ENCODE peak calls at places on chromosomes 6 and 20, in four cellular contexts. V is fibroblast of lung, O is uterus, N is endothelial cell of umbilical vein. Z is an unnamed sample.

GRCh38 chr6:135062735-135063134 is 8.1 kb upstream of the HBS1L start:
- DNase-seq in O (no peak), V (no peak), N (no peak), Z (no peak)

GRCh38 chr6:32815115-32815514 is 1.7 kb downstream of the HLA-DOB start:
- DNase-seq in V (peak), O (no peak), N (no peak), Z (no peak)

GRCh38 chr6:74137910-74138309 is 441.9 kb downstream of the CD109 start:
- DNase-seq in N (peak), V (peak), O (no peak), Z (no peak)

GRCh38 chr6:13454286-13455221 is 32.8 kb downstream of the GFOD1 start:
- DNase-seq in N (peak), O (peak), V (peak), Z (peak)

GRCh38 chr6:8789878-8790277 is 354.5 kb upstream of the SLC35B3 start:
- DNase-seq in V (no peak), O (no peak), N (no peak), Z (no peak)

GRCh38 chr6:125747589-125748533 is 1.6 kb upstream of the HEY2 start:
- DNase-seq in O (no peak), N (no peak), V (no peak), Z (no peak)

GRCh38 chr6:166940643-166941068 is 15.7 kb downstream of the RNASET2 start:
- DNase-seq in O (no peak), V (peak), N (no peak), Z (no peak)

GRCh38 chr6:136777651-136778050 is 14.6 kb downstream of the MAP3K5 start:
- DNase-seq in V (no peak), N (no peak), O (no peak), Z (no peak)

GRCh38 chr6:50049829-50050228 is at the start of gene DEFB112:
- DNase-seq in N (no peak), V (no peak), O (no peak), Z (no peak)

GRCh38 chr6:56688521-56688920 is 45.8 kb upstream of the DST start:
- DNase-seq in V (no peak), O (no peak), N (no peak), Z (no peak)

GRCh38 chr20:25402583-25402982 is 4.9 kb upstream of the GINS1 start:
- DNase-seq in N (no peak), O (no peak), V (peak), Z (no peak)

GRCh38 chr6:116564921-116565872 is 6.1 kb upstream of the RWDD1 start:
- DNase-seq in N (peak), O (no peak), V (peak), Z (peak)

GRCh38 chr20:44946266-44946852 is 13.8 kb downstream of the TOMM34 start:
- DNase-seq in N (no peak), O (no peak), V (no peak), Z (no peak)

GRCh38 chr20:15937179-15937578 is 636.1 kb downstream of the KIF16B start:
- DNase-seq in N (no peak), V (no peak), O (no peak), Z (no peak)

GRCh38 chr20:4091332-4092135 is 76.2 kb upstream of the RNF24 start:
- DNase-seq in N (peak), V (peak), O (peak), Z (peak)

GRCh38 chr6:10612161-10612560 is 82.3 kb downstream of the C6orf52 start:
- DNase-seq in O (no peak), N (no peak), V (no peak), Z (no peak)

GRCh38 chr20:33680681-33681080 is 5.5 kb downstream of the E2F1 start:
- DNase-seq in N (no peak), V (peak), O (no peak), Z (no peak)

GRCh38 chr20:33012327-33013189 is 5.1 kb downstream of the BPIFB2 start:
- DNase-seq in O (no peak), N (no peak), V (no peak), Z (no peak)

GRCh38 chr6:5937516-5937915 is 69.2 kb downstream of the NRN1 start:
- DNase-seq in N (no peak), V (no peak), O (no peak), Z (no peak)

GRCh38 chr6:157879873-157880254 is 56.8 kb downstream of the SNX9 start:
- DNase-seq in V (no peak), O (no peak), N (no peak), Z (no peak)

GRCh38 chr6:3251462-3252314 is 7.1 kb upstream of the PSMG4 start:
- DNase-seq in V (peak), O (peak), N (peak), Z (peak)

GRCh38 chr6:28542440-28543293 is 17.0 kb downstream of the GPX5 start:
- DNase-seq in N (peak), O (peak), V (peak), Z (no peak)

GRCh38 chr6:136343700-136344099 is 54.1 kb upstream of the BCLAF1 start:
- DNase-seq in N (no peak), O (no peak), V (no peak), Z (no peak)

GRCh38 chr20:39993737-39994136 is 695.3 kb downstream of the MAFB start:
- DNase-seq in O (no peak), V (no peak), N (no peak), Z (no peak)

GRCh38 chr6:118618676-118619377 is 32.6 kb downstream of the CEP85L start:
- DNase-seq in N (peak), V (peak), O (peak), Z (peak)

GRCh38 chr6:4287811-4288244 is 152.5 kb upstream of the ECI2 start:
- DNase-seq in O (no peak), V (no peak), N (no peak), Z (no peak)

GRCh38 chr6:155755452-155755851 is 299.8 kb upstream of the NOX3 start:
- DNase-seq in V (no peak), N (no peak), O (no peak), Z (no peak)

GRCh38 chr6:90425161-90425641 is 128.6 kb upstream of the BACH2 start:
- DNase-seq in O (no peak), N (no peak), V (no peak), Z (no peak)

GRCh38 chr6:15870354-15871043 is 207.7 kb upstream of the DTNBP1 start:
- DNase-seq in N (peak), O (no peak), V (no peak), Z (no peak)

GRCh38 chr6:73369563-73369962 is at the start of gene OOEP:
- DNase-seq in V (no peak), N (no peak), O (no peak), Z (no peak)

GRCh38 chr20:45330476-45330875 is 17.7 kb downstream of the SDC4 start:
- DNase-seq in O (no peak), V (no peak), N (no peak), Z (no peak)

GRCh38 chr6:156589281-156589680 is 187.9 kb upstream of the ARID1B start:
- DNase-seq in O (no peak), N (no peak), V (peak), Z (no peak)

GRCh38 chr6:138318741-138319375 is 58.8 kb upstream of the SMIM28 start:
- DNase-seq in O (no peak), N (no peak), V (no peak), Z (no peak)

GRCh38 chr20:45104786-45105185 is 3.9 kb upstream of the KCNS1 start:
- DNase-seq in V (peak), N (peak), O (no peak), Z (no peak)

GRCh38 chr6:133214267-133214666 is 26.9 kb upstream of the EYA4 start:
- DNase-seq in N (no peak), V (no peak), O (no peak), Z (no peak)

GRCh38 chr6:32047084-32047478 is 8.9 kb downstream of the CYP21A2 start:
- DNase-seq in V (peak), N (peak), O (peak), Z (no peak)

GRCh38 chr6:4358414-4359107 is 223.2 kb upstream of the ECI2 start:
- DNase-seq in O (peak), V (peak), N (peak), Z (peak)

GRCh38 chr6:70693887-70694286 is 26.2 kb downstream of the SMAP1 start:
- DNase-seq in N (no peak), V (no peak), O (no peak), Z (no peak)

GRCh38 chr6:97136644-97137358 is 146.2 kb downstream of the MMS22L start:
- DNase-seq in O (no peak), N (no peak), V (no peak), Z (no peak)

GRCh38 chr6:3542032-3542640 is 85.3 kb upstream of the SLC22A23 start:
- DNase-seq in N (no peak), O (no peak), V (no peak), Z (no peak)

DNA sequence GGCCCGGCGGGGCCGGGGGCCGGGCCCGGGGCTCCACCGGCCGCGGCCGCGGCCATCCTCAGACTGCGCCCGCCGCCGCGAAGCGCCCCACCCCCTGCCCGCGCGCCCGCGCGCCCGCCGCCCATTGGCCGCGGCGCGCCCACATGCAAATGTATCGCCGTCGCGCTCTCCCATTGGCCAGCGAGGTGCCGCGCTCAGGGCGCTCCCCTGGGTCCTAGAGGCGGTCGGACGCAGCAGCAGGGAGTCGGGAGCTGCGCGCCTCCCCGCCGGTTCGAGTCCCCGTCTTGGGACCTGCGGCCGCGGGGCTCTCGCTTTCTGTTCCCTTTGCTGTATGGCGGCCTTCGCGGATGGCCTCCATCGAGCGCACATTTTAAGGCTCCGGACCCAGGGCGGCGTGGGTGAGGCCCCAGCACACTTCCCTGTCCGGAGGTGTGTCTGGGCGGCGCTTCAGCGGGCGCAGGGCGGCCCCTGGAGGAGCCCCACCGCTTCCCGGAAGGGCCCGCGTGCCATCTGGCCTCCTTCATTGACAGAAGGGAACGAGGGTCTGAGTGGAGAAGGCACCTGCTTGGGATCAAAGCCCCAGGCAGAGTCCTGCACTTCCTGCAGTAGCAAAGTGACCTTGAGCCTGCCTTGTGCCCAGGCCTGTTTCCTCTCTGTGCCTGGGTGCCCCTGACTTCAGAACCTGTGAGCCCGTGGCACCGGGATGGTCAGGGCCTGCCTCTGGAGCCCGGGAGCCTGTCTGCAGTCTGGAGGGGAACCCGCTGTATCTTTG is at the start of gene CABLES2:
- DNase-seq in N (peak), V (peak), O (peak), Z (peak)
- TF ChIP-seq CTCF in N (no peak), V (no peak), O (peak), Z (no peak)

DNA sequence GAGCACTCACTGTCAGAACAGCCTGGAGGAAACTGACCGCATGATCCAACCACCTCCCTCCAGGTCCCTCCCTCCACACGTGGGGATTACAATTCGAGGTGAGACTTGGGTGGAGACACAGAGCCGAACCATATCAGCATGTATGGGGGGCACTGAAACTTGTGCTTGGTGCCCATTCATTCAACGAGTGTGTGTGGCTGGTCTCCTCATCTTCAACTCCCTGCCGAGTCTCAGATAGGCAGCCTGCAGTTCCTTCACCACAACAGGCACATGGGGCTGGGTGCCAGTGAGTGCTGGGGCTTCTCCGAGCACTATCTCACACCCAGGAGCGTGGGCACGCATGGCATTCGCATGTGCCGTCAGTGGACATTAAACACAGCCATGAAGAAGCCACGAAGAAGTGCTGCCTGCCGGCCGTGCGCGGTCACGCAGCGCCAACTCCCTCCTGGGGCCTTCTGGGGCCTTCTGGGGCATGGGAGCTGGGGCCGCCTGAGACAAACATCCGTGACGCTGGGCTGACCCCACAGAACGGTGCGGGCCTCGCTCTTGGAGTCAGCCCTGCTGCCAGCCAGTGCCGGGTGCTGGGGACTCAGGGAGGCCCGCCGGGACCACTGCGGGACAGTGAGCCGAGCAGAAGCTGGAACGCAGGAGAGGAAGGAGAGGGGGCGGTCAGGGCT is 714 bp upstream of the RTEL1 start:
- DNase-seq in N (no peak), O (peak), V (no peak), Z (peak)
- H3K27ac ChIP-seq in N (peak), O (peak), V (peak), Z (peak)

GRCh38 chr20:62361799-62362589 is 5.1 kb downstream of the LAMA5 start:
- DNase-seq in V (no peak), N (no peak), O (no peak), Z (no peak)

GRCh38 chr20:62364911-62365736 is 2.0 kb downstream of the LAMA5 start:
- DNase-seq in O (no peak), V (no peak), N (no peak), Z (no peak)

GRCh38 chr20:62362590-62362940 is 4.5 kb downstream of the LAMA5 start:
- DNase-seq in O (no peak), V (no peak), N (no peak), Z (no peak)

GRCh38 chr20:62363920-62364851 is 2.9 kb downstream of the LAMA5 start:
- DNase-seq in V (peak), N (peak), O (peak), Z (no peak)

GRCh38 chr20:62362991-62363919 is 3.9 kb downstream of the LAMA5 start:
- DNase-seq in N (no peak), O (peak), V (no peak), Z (peak)
- TF ChIP-seq CTCF in N (no peak), O (no peak), V (no peak), Z (no peak)

DNA sequence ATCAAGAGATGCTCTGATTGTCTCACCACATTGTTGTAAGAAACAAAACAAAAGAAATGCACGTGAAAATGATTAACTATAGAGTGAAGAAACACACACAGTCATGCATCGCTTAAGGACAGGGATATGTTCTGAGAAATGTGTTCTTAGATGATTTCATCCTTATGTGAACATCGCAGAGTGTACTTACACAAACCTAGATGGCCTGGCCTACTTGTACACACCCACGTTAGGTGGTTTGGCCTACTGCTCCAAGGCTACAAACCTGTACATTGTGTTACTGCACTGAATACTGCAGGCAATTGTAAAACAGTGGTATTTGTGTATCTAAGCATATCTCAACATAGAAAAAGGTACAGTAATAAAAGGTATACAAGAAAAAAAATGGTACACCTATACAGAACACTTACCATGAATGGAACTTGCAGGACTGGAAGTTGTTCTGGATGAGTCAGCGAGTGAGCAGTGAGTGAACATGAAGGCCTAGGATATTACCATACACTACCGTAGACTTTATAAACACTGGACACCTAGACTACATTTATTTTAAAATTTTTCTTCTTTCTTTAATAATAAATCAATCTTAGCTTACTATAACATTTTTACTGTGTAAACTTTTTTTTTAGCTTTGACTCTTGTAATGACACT is 48.6 kb downstream of the FKBP5 start:
- DNase-seq in V (peak), O (no peak), N (no peak), Z (no peak)
- H3K27ac ChIP-seq in V (no peak), O (no peak), N (no peak), Z (no peak)